ENCODE peak calls at places on chromosomes 3 and 15, in nine cellular contexts. One of them, this sample, is unnamed.

GRCh38 chr3:172591876-172592771 is 68.9 kb upstream of the TNFSF10 start:
- DNase-seq in HepG2: no peak
- DNase-seq in esophagus muscularis mucosa: no peak
- DNase-seq in GM12878: peak
- DNase-seq in stomach: no peak
- DNase-seq in sigmoid colon: no peak
- DNase-seq in A549: no peak
- DNase-seq in ovary: no peak
- DNase-seq in tibial nerve: no peak
- DNase-seq in this sample: no peak

GRCh38 chr15:43225201-43225949 is 4.6 kb upstream of the EPB42 start:
- DNase-seq in HepG2: peak
- DNase-seq in esophagus muscularis mucosa: no peak
- DNase-seq in GM12878: peak
- DNase-seq in stomach: no peak
- DNase-seq in sigmoid colon: no peak
- DNase-seq in A549: peak
- DNase-seq in ovary: no peak
- DNase-seq in tibial nerve: peak
- DNase-seq in this sample: no peak

GRCh38 chr3:135862361-135862760 is 103.2 kb upstream of the PPP2R3A start:
- DNase-seq in HepG2: no peak
- DNase-seq in esophagus muscularis mucosa: no peak
- DNase-seq in GM12878: no peak
- DNase-seq in stomach: no peak
- DNase-seq in sigmoid colon: no peak
- DNase-seq in A549: no peak
- DNase-seq in ovary: no peak
- DNase-seq in tibial nerve: no peak
- DNase-seq in this sample: no peak

GRCh38 chr3:182812123-182812522 is 18.8 kb downstream of the ATP11B start:
- DNase-seq in HepG2: no peak
- DNase-seq in esophagus muscularis mucosa: no peak
- DNase-seq in GM12878: no peak
- DNase-seq in stomach: no peak
- DNase-seq in sigmoid colon: no peak
- DNase-seq in A549: no peak
- DNase-seq in ovary: no peak
- DNase-seq in tibial nerve: no peak
- DNase-seq in this sample: no peak

GRCh38 chr3:50370594-50370993 is 11.3 kb upstream of the TMEM115 start:
- DNase-seq in HepG2: no peak
- DNase-seq in esophagus muscularis mucosa: no peak
- DNase-seq in GM12878: no peak
- DNase-seq in stomach: no peak
- DNase-seq in sigmoid colon: no peak
- DNase-seq in A549: peak
- DNase-seq in ovary: no peak
- DNase-seq in tibial nerve: no peak
- DNase-seq in this sample: no peak

GRCh38 chr3:46314517-46314916 is 39.4 kb upstream of the CCR2 start:
- DNase-seq in HepG2: no peak
- DNase-seq in esophagus muscularis mucosa: no peak
- DNase-seq in GM12878: no peak
- DNase-seq in stomach: no peak
- DNase-seq in sigmoid colon: no peak
- DNase-seq in A549: no peak
- DNase-seq in ovary: no peak
- DNase-seq in tibial nerve: no peak
- DNase-seq in this sample: no peak

GRCh38 chr3:43223670-43224364 is 62.5 kb upstream of the SNRK start:
- DNase-seq in HepG2: no peak
- DNase-seq in esophagus muscularis mucosa: no peak
- DNase-seq in GM12878: no peak
- DNase-seq in stomach: no peak
- DNase-seq in sigmoid colon: no peak
- DNase-seq in A549: no peak
- DNase-seq in ovary: no peak
- DNase-seq in tibial nerve: no peak
- DNase-seq in this sample: no peak

GRCh38 chr15:62482715-62483429 is 317.8 kb upstream of the C2CD4B start:
- DNase-seq in HepG2: peak
- DNase-seq in esophagus muscularis mucosa: no peak
- DNase-seq in GM12878: peak
- DNase-seq in stomach: no peak
- DNase-seq in sigmoid colon: no peak
- DNase-seq in A549: peak
- DNase-seq in ovary: no peak
- DNase-seq in tibial nerve: no peak
- DNase-seq in this sample: no peak

GRCh38 chr3:115676336-115676735 is 53.0 kb downstream of the GAP43 start:
- DNase-seq in HepG2: no peak
- DNase-seq in esophagus muscularis mucosa: no peak
- DNase-seq in GM12878: no peak
- DNase-seq in stomach: no peak
- DNase-seq in sigmoid colon: no peak
- DNase-seq in A549: no peak
- DNase-seq in ovary: no peak
- DNase-seq in tibial nerve: no peak
- DNase-seq in this sample: no peak

GRCh38 chr3:23258110-23258509 is 55.0 kb downstream of the UBE2E2 start:
- DNase-seq in HepG2: no peak
- DNase-seq in esophagus muscularis mucosa: no peak
- DNase-seq in GM12878: no peak
- DNase-seq in stomach: no peak
- DNase-seq in sigmoid colon: no peak
- DNase-seq in A549: no peak
- DNase-seq in ovary: no peak
- DNase-seq in tibial nerve: no peak
- DNase-seq in this sample: no peak

GRCh38 chr15:98917417-98917816 is 90.2 kb downstream of the PGPEP1L start:
- DNase-seq in HepG2: no peak
- DNase-seq in esophagus muscularis mucosa: no peak
- DNase-seq in GM12878: no peak
- DNase-seq in stomach: no peak
- DNase-seq in sigmoid colon: no peak
- DNase-seq in A549: no peak
- DNase-seq in ovary: no peak
- DNase-seq in tibial nerve: no peak
- DNase-seq in this sample: no peak

GRCh38 chr3:186142556-186142955 is 33.7 kb upstream of the ETV5 start:
- DNase-seq in HepG2: no peak
- DNase-seq in esophagus muscularis mucosa: no peak
- DNase-seq in GM12878: no peak
- DNase-seq in stomach: no peak
- DNase-seq in sigmoid colon: no peak
- DNase-seq in A549: no peak
- DNase-seq in ovary: no peak
- DNase-seq in tibial nerve: no peak
- DNase-seq in this sample: no peak

GRCh38 chr15:60115579-60116415 is 111.7 kb downstream of the FOXB1 start:
- DNase-seq in HepG2: no peak
- DNase-seq in esophagus muscularis mucosa: peak
- DNase-seq in GM12878: no peak
- DNase-seq in stomach: no peak
- DNase-seq in sigmoid colon: no peak
- DNase-seq in A549: no peak
- DNase-seq in ovary: no peak
- DNase-seq in tibial nerve: no peak
- DNase-seq in this sample: no peak

GRCh38 chr3:32684029-32684799 is 774 bp upstream of the CNOT10 start:
- DNase-seq in HepG2: no peak
- DNase-seq in esophagus muscularis mucosa: no peak
- DNase-seq in GM12878: no peak
- DNase-seq in stomach: no peak
- DNase-seq in sigmoid colon: no peak
- DNase-seq in A549: no peak
- DNase-seq in ovary: no peak
- DNase-seq in tibial nerve: no peak
- DNase-seq in this sample: no peak

GRCh38 chr3:196666001-196666867 is 26.7 kb downstream of the NRROS start:
- DNase-seq in HepG2: peak
- DNase-seq in esophagus muscularis mucosa: no peak
- DNase-seq in GM12878: no peak
- DNase-seq in stomach: no peak
- DNase-seq in sigmoid colon: no peak
- DNase-seq in A549: peak
- DNase-seq in ovary: no peak
- DNase-seq in tibial nerve: peak
- DNase-seq in this sample: no peak

GRCh38 chr3:29240248-29240647 is 40.6 kb upstream of the RBMS3 start:
- DNase-seq in HepG2: no peak
- DNase-seq in esophagus muscularis mucosa: no peak
- DNase-seq in GM12878: no peak
- DNase-seq in stomach: no peak
- DNase-seq in sigmoid colon: no peak
- DNase-seq in A549: peak
- DNase-seq in ovary: no peak
- DNase-seq in tibial nerve: no peak
- DNase-seq in this sample: no peak

GRCh38 chr15:25641762-25642161 is 202.9 kb upstream of the UBE3A start:
- DNase-seq in HepG2: no peak
- DNase-seq in esophagus muscularis mucosa: no peak
- DNase-seq in GM12878: no peak
- DNase-seq in stomach: no peak
- DNase-seq in sigmoid colon: no peak
- DNase-seq in A549: no peak
- DNase-seq in ovary: no peak
- DNase-seq in tibial nerve: no peak
- DNase-seq in this sample: no peak
- TF ChIP-seq EP300 in HepG2: no peak
- TF ChIP-seq EP300 in esophagus muscularis mucosa: no peak
- TF ChIP-seq EP300 in GM12878: no peak
- TF ChIP-seq EP300 in stomach: no peak
- TF ChIP-seq EP300 in sigmoid colon: no peak
- TF ChIP-seq EP300 in A549: no peak
- TF ChIP-seq EP300 in ovary: no peak
- TF ChIP-seq EP300 in tibial nerve: no peak
- TF ChIP-seq EP300 in this sample: no peak

DNA sequence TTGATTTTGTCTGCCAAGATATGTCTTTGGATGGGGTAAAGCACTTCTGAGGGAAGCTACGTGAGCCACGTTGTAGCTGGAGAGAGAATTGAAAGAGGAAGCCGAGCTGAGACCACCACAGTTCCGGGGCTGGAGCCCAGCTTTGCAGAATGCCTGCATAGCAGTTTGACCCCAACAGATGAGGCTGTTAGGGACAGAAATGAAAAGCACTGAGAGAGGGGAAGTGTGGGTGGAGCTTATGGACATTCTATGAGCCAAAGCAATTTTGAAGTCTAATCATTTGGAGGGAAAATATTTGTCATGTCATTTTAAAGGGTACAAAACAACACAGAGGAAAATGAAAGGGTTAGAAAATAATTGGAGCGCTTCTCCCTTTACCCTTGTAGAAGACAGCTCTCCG is 45.4 kb downstream of the LIPC start:
- DNase-seq in HepG2: no peak
- DNase-seq in esophagus muscularis mucosa: no peak
- DNase-seq in GM12878: no peak
- DNase-seq in stomach: no peak
- DNase-seq in sigmoid colon: no peak
- DNase-seq in A549: no peak
- DNase-seq in ovary: no peak
- DNase-seq in tibial nerve: no peak
- DNase-seq in this sample: peak
- TF ChIP-seq EP300 in HepG2: no peak
- TF ChIP-seq EP300 in esophagus muscularis mucosa: no peak
- TF ChIP-seq EP300 in GM12878: no peak
- TF ChIP-seq EP300 in stomach: no peak
- TF ChIP-seq EP300 in sigmoid colon: no peak
- TF ChIP-seq EP300 in A549: no peak
- TF ChIP-seq EP300 in ovary: no peak
- TF ChIP-seq EP300 in tibial nerve: no peak
- TF ChIP-seq EP300 in this sample: no peak

GRCh38 chr3:194364652-194365434 is 4.7 kb downstream of the LRRC15 start:
- DNase-seq in HepG2: no peak
- DNase-seq in esophagus muscularis mucosa: no peak
- DNase-seq in GM12878: no peak
- DNase-seq in stomach: no peak
- DNase-seq in sigmoid colon: no peak
- DNase-seq in A549: no peak
- DNase-seq in ovary: no peak
- DNase-seq in tibial nerve: no peak
- DNase-seq in this sample: no peak
- TF ChIP-seq EP300 in HepG2: no peak
- TF ChIP-seq EP300 in esophagus muscularis mucosa: no peak
- TF ChIP-seq EP300 in GM12878: no peak
- TF ChIP-seq EP300 in stomach: no peak
- TF ChIP-seq EP300 in sigmoid colon: no peak
- TF ChIP-seq EP300 in A549: no peak
- TF ChIP-seq EP300 in ovary: no peak
- TF ChIP-seq EP300 in tibial nerve: no peak
- TF ChIP-seq EP300 in this sample: no peak

GRCh38 chr3:1195922-1196321 is 103.1 kb downstream of the CNTN6 start:
- DNase-seq in HepG2: no peak
- DNase-seq in esophagus muscularis mucosa: no peak
- DNase-seq in GM12878: no peak
- DNase-seq in stomach: no peak
- DNase-seq in sigmoid colon: no peak
- DNase-seq in A549: no peak
- DNase-seq in ovary: no peak
- DNase-seq in tibial nerve: peak
- DNase-seq in this sample: no peak

GRCh38 chr3:1191061-1191460 is 98.2 kb downstream of the CNTN6 start:
- DNase-seq in HepG2: no peak
- DNase-seq in esophagus muscularis mucosa: no peak
- DNase-seq in GM12878: no peak
- DNase-seq in stomach: no peak
- DNase-seq in sigmoid colon: no peak
- DNase-seq in A549: no peak
- DNase-seq in ovary: no peak
- DNase-seq in tibial nerve: no peak
- DNase-seq in this sample: no peak

GRCh38 chr3:1196997-1197396 is 104.2 kb downstream of the CNTN6 start:
- DNase-seq in HepG2: no peak
- DNase-seq in esophagus muscularis mucosa: no peak
- DNase-seq in GM12878: no peak
- DNase-seq in stomach: no peak
- DNase-seq in sigmoid colon: no peak
- DNase-seq in A549: no peak
- DNase-seq in ovary: no peak
- DNase-seq in tibial nerve: no peak
- DNase-seq in this sample: no peak
- TF ChIP-seq EP300 in HepG2: no peak
- TF ChIP-seq EP300 in esophagus muscularis mucosa: no peak
- TF ChIP-seq EP300 in GM12878: no peak
- TF ChIP-seq EP300 in stomach: no peak
- TF ChIP-seq EP300 in sigmoid colon: no peak
- TF ChIP-seq EP300 in A549: no peak
- TF ChIP-seq EP300 in ovary: no peak
- TF ChIP-seq EP300 in tibial nerve: no peak
- TF ChIP-seq EP300 in this sample: no peak